ENCODE peak calls at places on chromosomes 4 and X, in six cellular contexts. One of them, this sample, is unnamed.

GRCh38 chrX:106168107-106168506 is at the start of gene PWWP3B:
- DNase-seq in heart left ventricle: peak; percentile 48
- DNase-seq in upper lobe of left lung: no peak
- DNase-seq in left lung: peak; percentile 38
- DNase-seq in GM23248: peak; percentile 38
- DNase-seq in pancreas: peak; percentile 54
- DNase-seq in this sample: peak; percentile 5

GRCh38 chrX:70577442-70577841 is 132.8 kb downstream of the DLG3 start:
- DNase-seq in heart left ventricle: no peak
- DNase-seq in upper lobe of left lung: no peak
- DNase-seq in left lung: no peak
- DNase-seq in GM23248: no peak
- DNase-seq in pancreas: no peak
- DNase-seq in this sample: no peak

GRCh38 chr4:2936773-2937145 is 26.4 kb downstream of the NOP14 start:
- DNase-seq in heart left ventricle: no peak
- DNase-seq in upper lobe of left lung: no peak
- DNase-seq in left lung: peak; percentile 29
- DNase-seq in GM23248: peak; percentile 93
- DNase-seq in pancreas: peak; percentile 31
- DNase-seq in this sample: no peak

GRCh38 chr4:154615211-154615610 is 2.8 kb upstream of the FGG start:
- DNase-seq in heart left ventricle: no peak
- DNase-seq in upper lobe of left lung: no peak
- DNase-seq in left lung: no peak
- DNase-seq in GM23248: no peak
- DNase-seq in pancreas: no peak
- DNase-seq in this sample: no peak

GRCh38 chr4:163166041-163166579 is 580 bp downstream of the NAF1 start:
- DNase-seq in heart left ventricle: peak; percentile 45
- DNase-seq in upper lobe of left lung: peak; percentile 93
- DNase-seq in left lung: peak; percentile 45
- DNase-seq in GM23248: peak; percentile 83
- DNase-seq in pancreas: peak; percentile 54
- DNase-seq in this sample: peak; percentile 52

GRCh38 chr4:1793940-1794808 is 1.1 kb downstream of the FGFR3 start:
- DNase-seq in heart left ventricle: no peak
- DNase-seq in upper lobe of left lung: peak; percentile 87
- DNase-seq in left lung: no peak
- DNase-seq in GM23248: peak; percentile 45
- DNase-seq in pancreas: no peak
- DNase-seq in this sample: no peak

GRCh38 chr4:7256989-7257810 is 64.9 kb downstream of the SORCS2 start:
- DNase-seq in heart left ventricle: peak; percentile 85
- DNase-seq in upper lobe of left lung: no peak
- DNase-seq in left lung: no peak
- DNase-seq in GM23248: peak; percentile 54
- DNase-seq in pancreas: peak; percentile 72
- DNase-seq in this sample: no peak

GRCh38 chr4:2253160-2254084 is 8.5 kb downstream of the MXD4 start:
- DNase-seq in heart left ventricle: peak; percentile 21
- DNase-seq in upper lobe of left lung: peak; percentile 63
- DNase-seq in left lung: peak; percentile 25
- DNase-seq in GM23248: no peak
- DNase-seq in pancreas: peak; percentile 7
- DNase-seq in this sample: no peak

GRCh38 chrX:149131780-149132179 is 373.3 kb downstream of the IDS start:
- DNase-seq in heart left ventricle: no peak
- DNase-seq in upper lobe of left lung: no peak
- DNase-seq in left lung: no peak
- DNase-seq in GM23248: peak; percentile 14
- DNase-seq in pancreas: no peak
- DNase-seq in this sample: no peak

GRCh38 chr4:125321709-125322362 is 7.1 kb downstream of the FAT4 start:
- DNase-seq in heart left ventricle: no peak
- DNase-seq in upper lobe of left lung: no peak
- DNase-seq in left lung: no peak
- DNase-seq in GM23248: peak; percentile 84
- DNase-seq in pancreas: no peak
- DNase-seq in this sample: peak; percentile 76

GRCh38 chr4:152374153-152374552 is 161.7 kb downstream of the FBXW7 start:
- DNase-seq in heart left ventricle: no peak
- DNase-seq in upper lobe of left lung: no peak
- DNase-seq in left lung: no peak
- DNase-seq in GM23248: no peak
- DNase-seq in pancreas: no peak
- DNase-seq in this sample: no peak

GRCh38 chrX:72317139-72317538 is 11.4 kb upstream of the CITED1 start:
- DNase-seq in heart left ventricle: no peak
- DNase-seq in upper lobe of left lung: no peak
- DNase-seq in left lung: no peak
- DNase-seq in GM23248: no peak
- DNase-seq in pancreas: no peak
- DNase-seq in this sample: no peak

GRCh38 chr4:124343711-124344110 is 368.8 kb downstream of the ANKRD50 start:
- DNase-seq in heart left ventricle: no peak
- DNase-seq in upper lobe of left lung: no peak
- DNase-seq in left lung: no peak
- DNase-seq in GM23248: no peak
- DNase-seq in pancreas: no peak
- DNase-seq in this sample: no peak

GRCh38 chr4:98446499-98447375 is 185.6 kb downstream of the RAP1GDS1 start:
- DNase-seq in heart left ventricle: no peak
- DNase-seq in upper lobe of left lung: no peak
- DNase-seq in left lung: peak; percentile 48
- DNase-seq in GM23248: peak; percentile 63
- DNase-seq in pancreas: no peak
- DNase-seq in this sample: no peak

GRCh38 chr4:119028296-119028695 is 107.3 kb upstream of the MYOZ2 start:
- DNase-seq in heart left ventricle: no peak
- DNase-seq in upper lobe of left lung: no peak
- DNase-seq in left lung: no peak
- DNase-seq in GM23248: peak; percentile 21
- DNase-seq in pancreas: no peak
- DNase-seq in this sample: no peak

GRCh38 chrX:2928127-2928582 is 984 bp downstream of the ARSD start:
- DNase-seq in heart left ventricle: peak; percentile 64
- DNase-seq in upper lobe of left lung: peak; percentile 85
- DNase-seq in left lung: peak; percentile 77
- DNase-seq in GM23248: peak; percentile 38
- DNase-seq in pancreas: peak; percentile 55
- DNase-seq in this sample: no peak

GRCh38 chrX:153592966-153593688 is 5.8 kb downstream of the CCNQ start:
- DNase-seq in heart left ventricle: peak; percentile 84
- DNase-seq in upper lobe of left lung: no peak
- DNase-seq in left lung: peak; percentile 4
- DNase-seq in GM23248: no peak
- DNase-seq in pancreas: no peak
- DNase-seq in this sample: no peak

GRCh38 chr4:74095886-74096264 is 3.1 kb downstream of the CXCL2 start:
- DNase-seq in heart left ventricle: no peak
- DNase-seq in upper lobe of left lung: no peak
- DNase-seq in left lung: no peak
- DNase-seq in GM23248: no peak
- DNase-seq in pancreas: no peak
- DNase-seq in this sample: no peak

GRCh38 chr4:19879330-19879729 is 372.4 kb upstream of the SLIT2 start:
- DNase-seq in heart left ventricle: no peak
- DNase-seq in upper lobe of left lung: no peak
- DNase-seq in left lung: no peak
- DNase-seq in GM23248: no peak
- DNase-seq in pancreas: no peak
- DNase-seq in this sample: no peak

GRCh38 chr4:114780205-114780604 is 181.6 kb downstream of the UGT8 start:
- DNase-seq in heart left ventricle: no peak
- DNase-seq in upper lobe of left lung: no peak
- DNase-seq in left lung: no peak
- DNase-seq in GM23248: peak; percentile 52
- DNase-seq in pancreas: no peak
- DNase-seq in this sample: peak; percentile 85

GRCh38 chr4:60432911-60433310 is 767.2 kb upstream of the ADGRL3 start:
- DNase-seq in heart left ventricle: no peak
- DNase-seq in upper lobe of left lung: no peak
- DNase-seq in left lung: no peak
- DNase-seq in GM23248: no peak
- DNase-seq in pancreas: no peak
- DNase-seq in this sample: no peak

GRCh38 chr4:124964251-124964650 is 251.7 kb upstream of the ANKRD50 start:
- DNase-seq in heart left ventricle: no peak
- DNase-seq in upper lobe of left lung: no peak
- DNase-seq in left lung: no peak
- DNase-seq in GM23248: no peak
- DNase-seq in pancreas: no peak
- DNase-seq in this sample: no peak

GRCh38 chr4:132065940-132066495 is 1083.1 kb upstream of the PCDH10 start:
- DNase-seq in heart left ventricle: no peak
- DNase-seq in upper lobe of left lung: no peak
- DNase-seq in left lung: no peak
- DNase-seq in GM23248: no peak
- DNase-seq in pancreas: no peak
- DNase-seq in this sample: no peak

GRCh38 chrX:18210470-18210869 is 10.2 kb downstream of the BEND2 start:
- DNase-seq in heart left ventricle: no peak
- DNase-seq in upper lobe of left lung: no peak
- DNase-seq in left lung: no peak
- DNase-seq in GM23248: peak; percentile 13
- DNase-seq in pancreas: no peak
- DNase-seq in this sample: peak; percentile 33

GRCh38 chrX:154719132-154719675 is 31.7 kb downstream of the GAB3 start:
- DNase-seq in heart left ventricle: no peak
- DNase-seq in upper lobe of left lung: no peak
- DNase-seq in left lung: no peak
- DNase-seq in GM23248: peak; percentile 72
- DNase-seq in pancreas: no peak
- DNase-seq in this sample: no peak

GRCh38 chrX:77003956-77004355 is 443.2 kb upstream of the FGF16 start:
- DNase-seq in heart left ventricle: peak; percentile 23
- DNase-seq in upper lobe of left lung: no peak
- DNase-seq in left lung: no peak
- DNase-seq in GM23248: peak; percentile 51
- DNase-seq in pancreas: no peak
- DNase-seq in this sample: no peak

DNA sequence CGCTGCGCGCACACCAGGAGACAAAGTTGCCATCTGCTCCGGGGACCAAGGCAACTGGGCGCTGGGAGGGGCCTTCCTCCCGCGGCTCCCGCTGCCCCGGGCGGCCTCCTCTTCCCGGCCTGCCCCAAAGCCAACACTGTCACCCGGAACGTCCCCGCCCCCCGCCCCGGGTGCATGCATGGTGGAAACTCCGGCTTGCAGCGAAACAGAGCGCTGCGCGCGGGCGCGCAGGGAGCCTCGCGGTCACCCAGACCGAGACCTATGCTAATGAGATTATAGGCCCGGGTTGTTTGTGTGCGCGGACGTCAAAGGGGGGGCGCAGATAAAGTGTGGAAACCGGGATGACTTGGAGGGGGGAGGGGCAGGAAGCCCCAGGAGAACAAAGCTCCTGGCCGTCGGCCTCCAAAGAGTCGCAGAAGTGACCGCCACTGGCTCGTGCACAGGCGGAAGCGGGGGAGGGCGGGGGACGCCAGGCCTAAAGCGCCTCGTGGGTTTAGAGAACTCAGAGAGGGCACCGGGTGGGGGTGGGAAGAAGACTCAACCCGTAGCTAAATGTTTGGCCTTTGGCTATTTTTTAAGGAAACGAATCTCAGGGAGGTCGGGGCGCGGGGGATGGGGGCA is 88.8 kb downstream of the BCOR start:
- DNase-seq in heart left ventricle: peak; percentile 67
- DNase-seq in upper lobe of left lung: peak; percentile 84
- DNase-seq in left lung: peak; percentile 51
- DNase-seq in GM23248: peak; percentile 43
- DNase-seq in pancreas: no peak
- DNase-seq in this sample: peak; percentile 30
- H3K4me1 ChIP-seq in heart left ventricle: no peaks in the 10 kb centered on the region
- H3K4me1 ChIP-seq in upper lobe of left lung: peaks cover 36% of the 10 kb centered on the region
- H3K4me1 ChIP-seq in left lung: peaks cover 5% of the 10 kb centered on the region
- H3K4me1 ChIP-seq in GM23248: peaks cover 3% of the 10 kb centered on the region
- H3K4me1 ChIP-seq in pancreas: no peaks in the 10 kb centered on the region
- H3K4me1 ChIP-seq in this sample: peaks cover 22% of the 10 kb centered on the region

DNA sequence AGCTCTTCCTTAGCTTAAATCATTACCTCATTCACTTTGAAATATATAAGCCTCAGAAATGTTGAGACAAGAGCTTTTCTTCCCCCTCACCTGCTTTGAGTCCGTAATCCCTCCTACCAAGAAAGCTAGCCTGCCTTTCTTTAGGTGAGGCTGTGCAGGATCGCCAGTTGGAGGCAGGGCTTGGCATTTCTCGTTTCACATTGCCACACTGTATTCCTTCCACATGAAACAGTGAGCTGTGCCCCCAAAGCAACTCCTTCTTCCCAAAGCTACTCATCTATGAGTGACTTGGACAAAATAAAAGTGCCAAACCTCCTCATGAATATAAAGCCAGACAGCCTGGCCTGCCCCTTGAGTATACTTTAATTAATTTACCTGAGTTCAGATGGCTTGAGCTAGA is 86.8 kb downstream of the LIMCH1 start:
- DNase-seq in heart left ventricle: no peak
- DNase-seq in upper lobe of left lung: no peak
- DNase-seq in left lung: no peak
- DNase-seq in GM23248: no peak
- DNase-seq in pancreas: no peak
- DNase-seq in this sample: no peak
- H3K4me1 ChIP-seq in heart left ventricle: peaks cover 18% of the 10 kb centered on the region
- H3K4me1 ChIP-seq in upper lobe of left lung: no peaks in the 10 kb centered on the region
- H3K4me1 ChIP-seq in left lung: no peaks in the 10 kb centered on the region
- H3K4me1 ChIP-seq in GM23248: no peaks in the 10 kb centered on the region
- H3K4me1 ChIP-seq in pancreas: no peaks in the 10 kb centered on the region
- H3K4me1 ChIP-seq in this sample: no peaks in the 10 kb centered on the region

GRCh38 chr4:184444215-184444952 is 30.0 kb downstream of the IRF2 start:
- DNase-seq in heart left ventricle: no peak
- DNase-seq in upper lobe of left lung: no peak
- DNase-seq in left lung: no peak
- DNase-seq in GM23248: no peak
- DNase-seq in pancreas: no peak
- DNase-seq in this sample: no peak
- H3K4me1 ChIP-seq in heart left ventricle: peaks cover 77% of the 10 kb centered on the region
- H3K4me1 ChIP-seq in upper lobe of left lung: peaks cover 67% of the 10 kb centered on the region
- H3K4me1 ChIP-seq in left lung: peaks cover 30% of the 10 kb centered on the region
- H3K4me1 ChIP-seq in GM23248: peaks cover 9% of the 10 kb centered on the region
- H3K4me1 ChIP-seq in pancreas: peaks cover 6% of the 10 kb centered on the region
- H3K4me1 ChIP-seq in this sample: peaks cover 46% of the 10 kb centered on the region

GRCh38 chr4:121252224-121252806 is 88.2 kb upstream of the TNIP3 start:
- DNase-seq in heart left ventricle: peak; percentile 45
- DNase-seq in upper lobe of left lung: no peak
- DNase-seq in left lung: peak; percentile 65
- DNase-seq in GM23248: peak; percentile 76
- DNase-seq in pancreas: peak; percentile 67
- DNase-seq in this sample: peak; percentile 82

GRCh38 chr4:121243476-121243875 is 79.4 kb upstream of the TNIP3 start:
- DNase-seq in heart left ventricle: no peak
- DNase-seq in upper lobe of left lung: no peak
- DNase-seq in left lung: no peak
- DNase-seq in GM23248: peak; percentile 67
- DNase-seq in pancreas: no peak
- DNase-seq in this sample: no peak

GRCh38 chr4:121246698-121247097 is 82.6 kb upstream of the TNIP3 start:
- DNase-seq in heart left ventricle: no peak
- DNase-seq in upper lobe of left lung: no peak
- DNase-seq in left lung: no peak
- DNase-seq in GM23248: no peak
- DNase-seq in pancreas: no peak
- DNase-seq in this sample: no peak
- H3K4me1 ChIP-seq in heart left ventricle: no peaks in the 10 kb centered on the region
- H3K4me1 ChIP-seq in upper lobe of left lung: peaks cover 11% of the 10 kb centered on the region
- H3K4me1 ChIP-seq in left lung: no peaks in the 10 kb centered on the region
- H3K4me1 ChIP-seq in GM23248: peaks cover 8% of the 10 kb centered on the region
- H3K4me1 ChIP-seq in pancreas: no peaks in the 10 kb centered on the region
- H3K4me1 ChIP-seq in this sample: peaks cover 8% of the 10 kb centered on the region